ENCODE peak calls at places on chromosomes 5 and 9, in nine cellular contexts. K is adrenal gland; U is astrocyte of the spinal cord; P is fibroblast of lung; B is left colon; R is naive B cell; Q is stimulated activated naive CD4-positive, alpha-beta T cell; O is DMS 273 treated with DMSO at 0.1 percent for 48 hours; V is NCI-H1930. S is an unnamed sample.

GRCh38 chr9:77019810-77020437 is 469 bp downstream of the FOXB2 start:
- DNase-seq in P (no peak), U (no peak), B (no peak), R (no peak), O (no peak), Q (no peak), K (no peak), V (no peak), S (no peak)

GRCh38 chr5:7983433-7983832 is 114.5 kb downstream of the MTRR start:
- DNase-seq in P (no peak), K (no peak), O (no peak), R (no peak), U (no peak), B (no peak), V (no peak), Q (no peak), S (no peak)

GRCh38 chr5:96075579-96076289 is 114.1 kb upstream of the ELL2 start:
- DNase-seq in O (peak; percentile 48), P (no peak), K (no peak), V (no peak), R (no peak), Q (no peak), U (no peak), B (no peak), S (no peak)

GRCh38 chr5:149414405-149415244 is 35.5 kb upstream of the IL17B start:
- DNase-seq in R (no peak), U (peak; percentile 67), K (no peak), O (no peak), B (no peak), V (no peak), Q (no peak), P (peak; percentile 66), S (no peak)

GRCh38 chr9:95515272-95516113 is 1.3 kb downstream of the PTCH1 start:
- DNase-seq in Q (no peak), K (no peak), B (peak; percentile 38), R (no peak), V (peak; percentile 12), U (no peak), O (no peak), P (no peak), S (peak; percentile 26)

GRCh38 chr5:151684690-151685361 is 1.9 kb downstream of the SPARC start:
- DNase-seq in B (no peak), Q (no peak), U (peak; percentile 96), R (no peak), V (no peak), K (peak; percentile 73), P (peak; percentile 96), O (no peak), S (no peak)

GRCh38 chr9:116168231-116168630 is 14.6 kb downstream of the PAPPA start:
- DNase-seq in R (no peak), K (no peak), P (no peak), V (no peak), Q (no peak), O (no peak), B (no peak), U (no peak), S (no peak)

GRCh38 chr5:142896325-142897007 is 126.3 kb downstream of the ARHGAP26 start:
- DNase-seq in K (no peak), U (no peak), O (no peak), Q (no peak), P (peak; percentile 42), R (no peak), B (no peak), V (no peak), S (no peak)

GRCh38 chr9:89795555-89796195 is 190.9 kb downstream of the GADD45G start:
- DNase-seq in U (no peak), P (no peak), B (no peak), Q (no peak), K (no peak), O (no peak), V (no peak), R (no peak), S (no peak)

GRCh38 chr5:40078907-40079575 is 600.7 kb upstream of the PTGER4 start:
- DNase-seq in O (no peak), V (no peak), P (no peak), R (no peak), Q (no peak), K (no peak), B (no peak), U (no peak), S (no peak)

GRCh38 chr5:44536650-44537260 is 147.5 kb upstream of the FGF10 start:
- DNase-seq in R (no peak), O (no peak), B (peak; percentile 4), Q (no peak), K (peak; percentile 29), U (peak; percentile 0), P (no peak), V (no peak), S (no peak)

GRCh38 chr9:136002215-136002614 is 41.0 kb upstream of the UBAC1 start:
- DNase-seq in V (no peak), Q (no peak), R (no peak), B (no peak), P (no peak), K (no peak), O (no peak), U (no peak), S (no peak)

S was measured in central memory CD4-positive, alpha-beta T cell.